ENCODE peak calls at places on chromosomes 11 and 22, in five cellular contexts. O is GM23338; Y is CD4-positive, alpha-beta memory T cell; E is upper lobe of right lung; W is A549. F is an unnamed sample.

GRCh38 chr11:124892131-124892530 is 5.5 kb downstream of the ROBO4 start:
- DNase-seq in W (no peak), E (no peak), Y (no peak), O (no peak), F (no peak)

GRCh38 chr11:79374707-79375106 is 66.1 kb downstream of the TENM4 start:
- DNase-seq in E (no peak), O (peak), Y (no peak), W (no peak), F (no peak)

GRCh38 chr11:1943576-1943975 is 3.6 kb upstream of the MRPL23 start:
- DNase-seq in Y (peak), O (peak), W (no peak), E (peak), F (no peak)

GRCh38 chr11:125164422-125165110 is at the start of gene PKNOX2:
- DNase-seq in Y (peak), E (peak), O (peak), W (peak), F (peak)

GRCh38 chr11:14537134-14537599 is 17.0 kb upstream of the PSMA1 start:
- DNase-seq in E (no peak), W (peak), Y (peak), O (peak), F (no peak)

GRCh38 chr11:126606484-126606883 is 251.0 kb downstream of the ST3GAL4 start:
- DNase-seq in W (no peak), E (no peak), Y (no peak), O (no peak), F (no peak)

GRCh38 chr22:21015051-21016006 is at the start of gene P2RX6:
- DNase-seq in O (no peak), W (no peak), E (no peak), Y (no peak), F (no peak)

GRCh38 chr22:30245985-30246901 is at the start of gene LIF:
- DNase-seq in E (no peak), Y (peak), O (peak), W (no peak), F (peak)

GRCh38 chr11:98965775-98966174 is 55.0 kb upstream of the CNTN5 start:
- DNase-seq in Y (no peak), O (no peak), E (no peak), W (no peak), F (no peak)

GRCh38 chr11:10778217-10778970 is 27.3 kb downstream of the CTR9 start:
- DNase-seq in E (no peak), Y (no peak), W (no peak), O (no peak), F (no peak)

GRCh38 chr11:16945671-16946469 is 68.3 kb downstream of the PLEKHA7 start:
- DNase-seq in Y (no peak), E (peak), W (peak), O (peak), F (no peak)

GRCh38 chr22:25013634-25014033 is 61.1 kb downstream of the KIAA1671 start:
- DNase-seq in Y (no peak), W (no peak), O (no peak), E (no peak), F (no peak)

GRCh38 chr11:94768602-94769511 is 701 bp downstream of the AMOTL1 start:
- DNase-seq in E (peak), W (no peak), O (peak), Y (no peak), F (no peak)

GRCh38 chr11:27847496-27847895 is 147.2 kb upstream of the BDNF start:
- DNase-seq in E (no peak), Y (no peak), O (no peak), W (no peak), F (no peak)

GRCh38 chr11:45659031-45659817 is 6.2 kb downstream of the CHST1 start:
- DNase-seq in W (no peak), E (peak), Y (no peak), O (no peak), F (no peak)

GRCh38 chr11:133064152-133064877 is 468.0 kb downstream of the OPCML start:
- DNase-seq in Y (no peak), O (peak), E (peak), W (no peak), F (no peak)

GRCh38 chr22:46321387-46321775 is 14.1 kb upstream of the TRMU start:
- DNase-seq in O (no peak), W (no peak), E (no peak), Y (no peak), F (no peak)

GRCh38 chr11:20303451-20303965 is 60.0 kb upstream of the HTATIP2 start:
- DNase-seq in E (no peak), O (no peak), Y (no peak), W (no peak), F (no peak)

GRCh38 chr11:70606951-70607330 is 208.6 kb downstream of the CTTN start:
- DNase-seq in W (no peak), O (no peak), E (no peak), Y (no peak), F (no peak)

GRCh38 chr11:74520927-74521665 is 27.6 kb upstream of the LIPT2 start:
- DNase-seq in Y (no peak), W (no peak), E (no peak), O (no peak), F (no peak)

GRCh38 chr11:120147950-120148270 is 10.0 kb upstream of the TRIM29 start:
- DNase-seq in O (no peak), E (no peak), W (no peak), Y (no peak), F (no peak)

GRCh38 chr11:121443688-121444275 is 8.3 kb upstream of the SORL1 start:
- DNase-seq in O (no peak), W (no peak), Y (no peak), E (no peak), F (no peak)

GRCh38 chr11:12769834-12770345 is 95.7 kb downstream of the TEAD1 start:
- DNase-seq in Y (no peak), O (peak), W (peak), E (no peak), F (no peak)

GRCh38 chr11:85889676-85890579 is 34.7 kb downstream of the CCDC83 start:
- DNase-seq in O (no peak), Y (no peak), E (no peak), W (peak), F (no peak)

GRCh38 chr22:27670701-27671412 is 130.7 kb downstream of the MN1 start:
- DNase-seq in Y (no peak), W (no peak), O (peak), E (no peak), F (no peak)

GRCh38 chr22:26172389-26172990 is 3.2 kb downstream of the SEZ6L start:
- DNase-seq in E (no peak), O (peak), W (peak), Y (no peak), F (no peak)

GRCh38 chr11:44467413-44467812 is 98.0 kb upstream of the CD82 start:
- DNase-seq in O (peak), E (no peak), Y (no peak), W (no peak), F (no peak)

GRCh38 chr11:96500440-96500839 is 110.6 kb downstream of the JRKL start:
- DNase-seq in E (no peak), O (no peak), W (no peak), Y (no peak), F (no peak)

GRCh38 chr11:128768876-128769275 is 75.0 kb downstream of the FLI1 start:
- DNase-seq in Y (no peak), W (no peak), E (no peak), O (no peak), F (no peak)

GRCh38 chr11:115194798-115195101 is 309.5 kb downstream of the CADM1 start:
- DNase-seq in Y (no peak), W (no peak), E (no peak), O (no peak), F (no peak)

DNA sequence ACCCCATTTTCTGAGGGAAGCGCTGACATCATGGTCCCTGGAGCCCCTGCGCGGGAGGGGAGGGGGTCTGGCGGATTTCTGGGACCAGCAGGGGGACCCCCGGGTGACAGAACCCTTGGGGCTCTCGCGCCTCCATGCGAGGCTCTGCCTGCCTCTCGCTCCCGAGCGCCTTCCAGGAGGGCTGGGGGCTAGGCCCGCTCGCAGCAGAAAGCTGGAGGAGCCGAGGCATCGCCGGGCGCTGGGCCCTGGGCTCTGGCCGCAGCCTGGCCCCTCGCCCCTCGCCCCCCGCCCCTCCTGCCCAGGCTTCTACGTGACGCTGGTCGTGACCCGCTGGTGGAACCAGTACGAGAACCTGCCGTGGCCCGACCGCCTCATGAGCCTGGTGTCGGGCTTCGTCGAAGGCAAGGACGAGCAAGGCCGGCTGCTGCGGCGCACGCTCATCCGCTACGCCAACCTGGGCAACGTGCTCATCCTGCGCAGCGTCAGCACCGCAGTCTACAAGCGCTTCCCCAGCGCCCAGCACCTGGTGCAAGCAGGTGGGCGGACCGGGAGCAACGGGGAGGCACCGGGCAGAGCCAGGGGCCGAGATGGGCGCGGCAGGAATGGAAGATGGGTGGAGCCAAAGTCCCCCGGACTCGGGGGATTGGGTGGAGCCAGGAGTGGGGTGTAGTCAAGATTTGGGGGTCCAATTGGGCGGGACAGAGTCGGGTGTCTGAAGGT is 5.4 kb downstream of the BEST1 start:
- DNase-seq in O (peak), E (peak), Y (peak), W (no peak), F (no peak)
- H3K27ac ChIP-seq in O (no peak), E (peak), Y (no peak), W (peak), F (no peak)

DNA sequence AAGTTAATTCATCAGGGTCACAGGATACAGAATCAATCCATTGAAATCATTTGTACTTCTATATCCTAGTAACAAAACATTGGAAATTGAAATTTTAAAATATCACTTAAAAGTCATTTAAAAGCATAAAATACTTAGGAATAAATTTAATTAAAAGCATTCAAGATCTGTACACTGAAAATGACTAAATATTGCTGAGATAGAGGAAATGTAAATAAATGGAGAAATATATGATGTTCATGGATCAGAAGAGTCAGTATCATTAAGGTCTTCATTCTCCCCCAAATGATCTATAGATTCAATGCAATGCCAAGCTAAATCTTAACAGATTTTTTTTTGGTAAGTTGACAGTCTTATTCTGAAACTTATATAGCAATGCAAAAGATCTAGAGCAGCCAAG is 49.8 kb downstream of the RRP8 start:
- DNase-seq in W (no peak), E (no peak), O (no peak), Y (no peak), F (no peak)
- H3K27ac ChIP-seq in W (no peak), E (no peak), O (no peak), Y (no peak), F (no peak)

GRCh38 chr11:46673713-46674462 is 26.5 kb downstream of the ARHGAP1 start:
- DNase-seq in E (peak), W (no peak), Y (no peak), O (no peak), F (no peak)

GRCh38 chr11:46676436-46677158 is 23.8 kb downstream of the ARHGAP1 start:
- DNase-seq in W (no peak), E (peak), Y (no peak), O (no peak), F (no peak)

GRCh38 chr11:46675949-46676348 is 24.5 kb downstream of the ARHGAP1 start:
- DNase-seq in W (no peak), Y (no peak), E (no peak), O (no peak), F (peak)

GRCh38 chr11:46675288-46675851 is 25.0 kb downstream of the ARHGAP1 start:
- DNase-seq in E (peak), W (peak), O (no peak), Y (no peak), F (no peak)

GRCh38 chr11:46674463-46675287 is 25.7 kb downstream of the ARHGAP1 start:
- DNase-seq in Y (no peak), E (peak), W (no peak), O (peak), F (no peak)
- H3K27ac ChIP-seq in Y (peak), E (peak), W (peak), O (peak), F (peak)

GRCh38 chr22:48699531-48699930 is 1128.1 kb downstream of the BRD1 start:
- DNase-seq in E (no peak), W (no peak), Y (no peak), O (no peak), F (no peak)

GRCh38 chr22:48701296-48702030 is 1126.2 kb downstream of the BRD1 start:
- DNase-seq in O (no peak), W (no peak), Y (no peak), E (no peak), F (no peak)

GRCh38 chr22:48700566-48701295 is 1126.9 kb downstream of the BRD1 start:
- DNase-seq in E (no peak), W (no peak), Y (no peak), O (no peak), F (no peak)

GRCh38 chr22:48698618-48699017 is 1129.1 kb downstream of the BRD1 start:
- DNase-seq in Y (no peak), O (no peak), W (no peak), E (no peak), F (no peak)

DNA sequence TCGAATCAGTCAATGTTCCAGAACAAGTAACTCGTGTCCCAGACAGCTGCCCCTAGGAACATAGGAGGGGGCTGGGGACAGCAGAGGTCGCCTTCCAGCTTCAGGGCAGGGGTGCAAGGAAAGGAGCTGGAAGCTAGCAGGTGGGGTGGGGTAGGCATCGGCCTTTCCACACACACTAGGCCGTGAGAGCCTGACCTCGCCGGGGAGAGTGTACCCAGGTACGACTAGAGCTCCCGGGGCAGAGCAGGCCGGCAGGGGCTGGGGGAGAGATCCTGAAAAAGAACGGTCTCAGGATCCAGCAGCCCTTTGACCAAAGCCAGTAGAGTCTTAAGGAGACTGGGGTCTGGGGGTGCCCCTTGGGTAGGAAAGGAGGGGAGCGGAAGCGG is 1127.5 kb downstream of the BRD1 start:
- DNase-seq in O (no peak), E (no peak), W (no peak), Y (no peak), F (no peak)
- H3K27ac ChIP-seq in O (no peak), E (no peak), W (no peak), Y (no peak), F (no peak)